ENCODE peak calls at places on chromosomes 13 and 19, in four cellular contexts. T is stimulated activated effector memory CD8-positive, alpha-beta T cell treated with anti-CD3 and anti-CD28 coated beads, Interleukin-12 subunit alpha, Interleukin-12 subunit beta, amount 100 ng/mL, for 72 hours; A is AML-193; Y is HT-29. J is an unnamed sample.

GRCh38 chr19:55519461-55520311 is 17.2 kb downstream of the SBK2 start:
- DNase-seq in T (no peak), A (no peak), Y (peak), J (peak)

GRCh38 chr13:100108913-100109507 is 20.1 kb downstream of the PCCA start:
- DNase-seq in T (no peak), A (no peak), Y (no peak), J (no peak)

GRCh38 chr13:45931211-45931610 is 79.7 kb upstream of the SIAH3 start:
- DNase-seq in T (no peak), A (no peak), Y (no peak), J (no peak)

GRCh38 chr19:48510421-48511268 is 990 bp downstream of the LMTK3 start:
- DNase-seq in T (no peak), A (peak), Y (peak), J (no peak)

GRCh38 chr13:46314587-46314986 is 72.5 kb downstream of the RUBCNL start:
- DNase-seq in T (no peak), A (no peak), Y (no peak), J (no peak)

GRCh38 chr19:41939861-41940442 is 11.7 kb upstream of the ERFL start:
- DNase-seq in T (no peak), A (no peak), Y (no peak), J (no peak)

GRCh38 chr13:30928971-30929370 is 3.5 kb upstream of the TEX26 start:
- DNase-seq in T (no peak), A (no peak), Y (no peak), J (no peak)

GRCh38 chr19:17245535-17245984 is at the start of gene NR2F6:
- DNase-seq in T (no peak), A (no peak), Y (no peak), J (no peak)

GRCh38 chr13:48828962-48829405 is 146.7 kb upstream of the FNDC3A start:
- DNase-seq in T (no peak), A (no peak), Y (peak), J (no peak)

GRCh38 chr19:11737964-11738745 is 591 bp downstream of the ZNF823 start:
- DNase-seq in T (peak), A (peak), Y (peak), J (peak)

GRCh38 chr13:30870049-30870884 is 35.8 kb upstream of the MEDAG start:
- DNase-seq in T (no peak), A (no peak), Y (peak), J (no peak)

GRCh38 chr19:44585371-44586141 is 27.8 kb upstream of the IGSF23 start:
- DNase-seq in T (no peak), A (no peak), Y (peak), J (no peak)

GRCh38 chr19:6271251-6271650 is 8.5 kb downstream of the MLLT1 start:
- DNase-seq in T (no peak), A (no peak), Y (no peak), J (no peak)

GRCh38 chr19:6259312-6259861 is 20.4 kb downstream of the MLLT1 start:
- DNase-seq in T (no peak), A (no peak), Y (no peak), J (no peak)

GRCh38 chr19:19274716-19275115 is 1.6 kb upstream of the TM6SF2 start:
- DNase-seq in T (no peak), A (no peak), Y (no peak), J (no peak)

GRCh38 chr19:48591021-48591420 is 15.5 kb upstream of the SPACA4 start:
- DNase-seq in T (no peak), A (no peak), Y (peak), J (no peak)

GRCh38 chr13:23724196-23724970 is 154.2 kb downstream of the TNFRSF19 start:
- DNase-seq in T (no peak), A (no peak), Y (no peak), J (no peak)

GRCh38 chr13:78595458-78595818 is 7.9 kb downstream of the POU4F1 start:
- DNase-seq in T (no peak), A (no peak), Y (no peak), J (no peak)